ENCODE peak calls at places on chromosomes 2 and 18, in ten cellular contexts. J, W, O, G, T, B, Y, V, R and U are unnamed samples.

GRCh38 chr2:42947809-42948595 is 155.6 kb upstream of the HAAO start:
- DNase-seq in J (peak; percentile 43), W (no peak), O (no peak), G (no peak), T (no peak), B (no peak), Y (no peak), V (no peak), R (no peak), U (no peak)

GRCh38 chr2:180753809-180754761 is 226.3 kb upstream of the UBE2E3 start:
- DNase-seq in J (peak; percentile 34), W (no peak), O (peak; percentile 32), G (no peak), T (no peak), B (no peak), Y (no peak), V (no peak), R (no peak), U (no peak)

GRCh38 chr2:190107409-190107808 is 44.9 kb upstream of the MSTN start:
- DNase-seq in J (no peak), W (no peak), O (no peak), G (no peak), T (no peak), B (no peak), Y (no peak), V (no peak), R (no peak), U (no peak)

GRCh38 chr2:174939046-174939445 is 66.1 kb downstream of the CHN1 start:
- DNase-seq in J (peak; percentile 62), W (no peak), O (no peak), G (no peak), T (no peak), B (no peak), Y (no peak), V (no peak), R (no peak), U (no peak)

GRCh38 chr18:24862225-24862893 is 401.9 kb downstream of the HRH4 start:
- DNase-seq in J (no peak), W (no peak), O (no peak), G (no peak), T (no peak), B (no peak), Y (no peak), V (no peak), R (no peak), U (no peak)

GRCh38 chr2:65465124-65465523 is 32.7 kb upstream of the SPRED2 start:
- DNase-seq in J (peak; percentile 46), W (no peak), O (no peak), G (no peak), T (no peak), B (no peak), Y (no peak), V (no peak), R (no peak), U (no peak)

GRCh38 chr2:55879976-55880375 is 43.6 kb downstream of the EFEMP1 start:
- DNase-seq in J (peak; percentile 86), W (no peak), O (no peak), G (no peak), T (no peak), B (no peak), Y (no peak), V (no peak), R (no peak), U (no peak)

GRCh38 chr18:8982416-8983183 is 119.9 kb upstream of the NDUFV2 start:
- DNase-seq in J (peak; percentile 98), W (peak; percentile 6), O (peak; percentile 73), G (no peak), T (no peak), B (no peak), Y (peak; percentile 86), V (no peak), R (peak; percentile 30), U (no peak)

GRCh38 chr2:67255933-67256615 is 141.1 kb upstream of the ETAA1 start:
- DNase-seq in J (peak; percentile 68), W (no peak), O (peak; percentile 18), G (no peak), T (no peak), B (no peak), Y (no peak), V (no peak), R (no peak), U (no peak)

GRCh38 chr2:98936917-98937351 is 909 bp upstream of the CRACDL start:
- DNase-seq in J (no peak), W (no peak), O (no peak), G (no peak), T (no peak), B (no peak), Y (no peak), V (peak; percentile 8), R (peak; percentile 17), U (no peak)

GRCh38 chr2:126890136-126890961 is 8.3 kb upstream of the TEX51 start:
- DNase-seq in J (no peak), W (no peak), O (no peak), G (no peak), T (no peak), B (no peak), Y (no peak), V (no peak), R (no peak), U (no peak)

GRCh38 chr2:85772019-85772745 is 18.4 kb downstream of the ATOH8 start:
- DNase-seq in J (peak; percentile 100), W (no peak), O (peak; percentile 99), G (no peak), T (peak; percentile 98), B (no peak), Y (peak; percentile 86), V (peak; percentile 90), R (no peak), U (no peak)

GRCh38 chr2:83006991-83007390 is 1452.1 kb downstream of the SUCLG1 start:
- DNase-seq in J (peak; percentile 35), W (no peak), O (peak; percentile 11), G (no peak), T (no peak), B (no peak), Y (no peak), V (no peak), R (no peak), U (no peak)